ENCODE peak calls at places on chromosomes 11 and 22, in eight cellular contexts. H is T-helper 1 cell; R is testis; U is fibroblast of villous mesenchyme; T is GM13977; P is pancreas; A is CD8-positive, alpha-beta memory T cell; D is T-helper 2 cell. W is an unnamed sample.

GRCh38 chr22:37189011-37189466 is 992 bp upstream of the C1QTNF6 start:
- DNase-seq in H (no peak), R (no peak), U (peak), T (no peak), P (no peak), A (no peak), D (no peak), W (no peak)

GRCh38 chr22:48883211-48883960 is 944.3 kb downstream of the BRD1 start:
- DNase-seq in H (no peak), R (no peak), U (no peak), T (no peak), P (no peak), A (no peak), D (no peak), W (no peak)

GRCh38 chr11:2700415-2701211 is 819 bp upstream of the KCNQ1OT1 start:
- DNase-seq in H (peak), R (peak), U (peak), T (peak), P (peak), A (peak), D (peak), W (peak)

GRCh38 chr11:114180301-114181055 is 115.7 kb upstream of the NNMT start:
- DNase-seq in H (no peak), R (peak), U (peak), T (no peak), P (peak), A (no peak), D (no peak), W (no peak)

GRCh38 chr11:45484326-45484725 is 181.1 kb downstream of the CHST1 start:
- DNase-seq in H (no peak), R (no peak), U (no peak), T (no peak), P (no peak), A (no peak), D (no peak), W (no peak)

GRCh38 chr22:38218661-38219331 is 17.0 kb downstream of the MAFF start:
- DNase-seq in H (peak), R (peak), U (peak), T (no peak), P (peak), A (peak), D (peak), W (no peak)

GRCh38 chr22:39955675-39956074 is 4.5 kb upstream of the TMA7B start:
- DNase-seq in H (no peak), R (no peak), U (no peak), T (no peak), P (no peak), A (no peak), D (no peak), W (no peak)

GRCh38 chr11:130101661-130102060 is 32.0 kb downstream of the APLP2 start:
- DNase-seq in H (no peak), R (no peak), U (no peak), T (no peak), P (no peak), A (no peak), D (no peak), W (no peak)

GRCh38 chr11:118715837-118716260 is 36.4 kb upstream of the TREH start:
- DNase-seq in H (no peak), R (no peak), U (no peak), T (no peak), P (no peak), A (no peak), D (no peak), W (no peak)

GRCh38 chr11:11346249-11346648 is 6.8 kb downstream of the CSNK2A3 start:
- DNase-seq in H (no peak), R (no peak), U (no peak), T (no peak), P (no peak), A (no peak), D (no peak), W (no peak)

GRCh38 chr11:76253416-76253815 is 47.1 kb upstream of the WNT11 start:
- DNase-seq in H (no peak), R (no peak), U (no peak), T (no peak), P (no peak), A (no peak), D (no peak), W (no peak)

GRCh38 chr11:103773059-103773458 is 263.4 kb upstream of the DDI1 start:
- DNase-seq in H (no peak), R (peak), U (peak), T (no peak), P (no peak), A (no peak), D (no peak), W (no peak)

GRCh38 chr11:3121416-3121815 is 43.7 kb downstream of the OSBPL5 start:
- DNase-seq in H (no peak), R (no peak), U (no peak), T (no peak), P (no peak), A (no peak), D (no peak), W (no peak)

GRCh38 chr22:21568207-21569075 is 927 bp downstream of the UBE2L3 start:
- DNase-seq in H (peak), R (peak), U (peak), T (peak), P (no peak), A (peak), D (peak), W (no peak)

GRCh38 chr11:129880311-129880710 is 15.1 kb downstream of the NFRKB start:
- DNase-seq in H (no peak), R (no peak), U (no peak), T (no peak), P (no peak), A (no peak), D (no peak), W (no peak)

GRCh38 chr11:93857413-93858185 is 7.2 kb upstream of the VSTM5 start:
- DNase-seq in H (no peak), R (no peak), U (no peak), T (no peak), P (no peak), A (no peak), D (no peak), W (no peak)

GRCh38 chr22:40648386-40648785 is 11.9 kb upstream of the MRTFA start:
- DNase-seq in H (no peak), R (no peak), U (no peak), T (no peak), P (no peak), A (no peak), D (no peak), W (no peak)

GRCh38 chr11:74090701-74091100 is 80.1 kb downstream of the C2CD3 start:
- DNase-seq in H (peak), R (no peak), U (peak), T (no peak), P (no peak), A (no peak), D (no peak), W (no peak)

GRCh38 chr11:73323464-73323863 is 15.4 kb downstream of the ARHGEF17 start:
- DNase-seq in H (no peak), R (peak), U (peak), T (no peak), P (peak), A (no peak), D (no peak), W (no peak)

GRCh38 chr11:19816817-19817216 is 104.2 kb downstream of the NAV2 start:
- DNase-seq in H (no peak), R (no peak), U (no peak), T (no peak), P (no peak), A (no peak), D (no peak), W (no peak)

GRCh38 chr22:36359172-36359973 is 28.4 kb downstream of the MYH9 start:
- DNase-seq in H (no peak), R (no peak), U (no peak), T (peak), P (no peak), A (no peak), D (no peak), W (peak)

GRCh38 chr11:44607324-44607962 is 42.0 kb downstream of the CD82 start:
- DNase-seq in H (no peak), R (no peak), U (peak), T (no peak), P (no peak), A (no peak), D (no peak), W (no peak)

GRCh38 chr22:23903328-23903971 is 9.3 kb downstream of the MIF start:
- DNase-seq in H (no peak), R (no peak), U (no peak), T (no peak), P (no peak), A (no peak), D (no peak), W (no peak)

GRCh38 chr11:47915407-47916137 is 64.8 kb upstream of the PTPRJ start:
- DNase-seq in H (peak), R (no peak), U (no peak), T (no peak), P (peak), A (peak), D (no peak), W (no peak)

GRCh38 chr11:86678823-86679222 is 6.4 kb upstream of the ME3 start:
- DNase-seq in H (no peak), R (no peak), U (peak), T (no peak), P (no peak), A (no peak), D (no peak), W (no peak)

GRCh38 chr11:111444040-111444439 is 65.0 kb upstream of the POU2AF1 start:
- DNase-seq in H (no peak), R (no peak), U (no peak), T (no peak), P (no peak), A (no peak), D (no peak), W (no peak)

GRCh38 chr11:76371170-76371569 is 9.8 kb downstream of the THAP12 start:
- DNase-seq in H (peak), R (no peak), U (peak), T (peak), P (no peak), A (no peak), D (no peak), W (no peak)

GRCh38 chr11:101866619-101867491 is 48.0 kb upstream of the CEP126 start:
- DNase-seq in H (no peak), R (no peak), U (peak), T (no peak), P (no peak), A (no peak), D (no peak), W (no peak)

GRCh38 chr11:119318240-119319135 is 1.6 kb upstream of the MCAM start:
- DNase-seq in H (peak), R (no peak), U (peak), T (peak), P (no peak), A (peak), D (peak), W (no peak)